ENCODE peak calls at places on chromosomes 1 and 21, in six cellular contexts. T, A, V, S, H and L are unnamed samples.

GRCh38 chr1:98325646-98326441 is 335.7 kb upstream of the SNX7 start:
- DNase-seq in A (no peak), H (no peak), T (peak), S (no peak), V (peak), L (no peak)

GRCh38 chr1:27562021-27562420 is 41.9 kb downstream of the AHDC1 start:
- DNase-seq in V (no peak), A (no peak), S (no peak), H (no peak), T (no peak), L (no peak)

GRCh38 chr1:157994081-157994581 is 686 bp downstream of the KIRREL1 start:
- DNase-seq in A (peak), V (no peak), S (no peak), H (no peak), T (peak), L (peak)

GRCh38 chr1:61388586-61388985 is 306.2 kb downstream of the NFIA start:
- DNase-seq in V (peak), S (no peak), H (no peak), A (no peak), T (peak), L (no peak)

GRCh38 chr1:88983791-88984552 is 8.5 kb downstream of the KYAT3 start:
- DNase-seq in T (peak), S (no peak), H (no peak), A (peak), V (peak), L (peak)

GRCh38 chr21:21481238-21481637 is 483.0 kb downstream of the NCAM2 start:
- DNase-seq in A (no peak), V (peak), S (no peak), T (no peak), H (no peak), L (no peak)

GRCh38 chr1:29974345-29974744 is 738.0 kb downstream of the PTPRU start:
- DNase-seq in A (peak), V (peak), S (no peak), H (peak), T (peak), L (peak)

GRCh38 chr1:229147086-229147485 is 123.8 kb upstream of the RAB4A start:
- DNase-seq in T (no peak), S (no peak), H (no peak), V (peak), A (no peak), L (peak)

GRCh38 chr1:172322219-172323061 is 98.0 kb upstream of the C1orf105 start:
- DNase-seq in H (no peak), T (peak), A (peak), V (peak), S (no peak), L (peak)

GRCh38 chr21:42199488-42200463 is 19.2 kb upstream of the ABCG1 start:
- DNase-seq in A (peak), T (peak), H (no peak), S (peak), V (peak), L (no peak)